ENCODE peak calls at places on chromosomes 12 and 14, in four cellular contexts. C is GM23248, M is PC-3, I is GM23338. L is an unnamed sample. For H3K4me1, the result is how much of the 10 kb centered on the place peaks cover.

GRCh38 chr12:6205144-6205539 is 4.9 kb downstream of the CD9 start:
- DNase-seq in C (no peak), I (peak), M (no peak), L (peak)

GRCh38 chr14:51297066-51297465 is 57.0 kb downstream of the TMX1 start:
- DNase-seq in C (no peak), I (no peak), M (no peak), L (no peak)

GRCh38 chr12:4435537-4435936 is 10.1 kb downstream of the FGF6 start:
- DNase-seq in C (no peak), I (no peak), M (no peak), L (no peak)

GRCh38 chr12:76083246-76083735 is 1.2 kb downstream of the NAP1L1 start:
- DNase-seq in C (peak), M (no peak), I (no peak), L (no peak)

GRCh38 chr12:113414519-113415038 is 7.6 kb upstream of the SDSL start:
- DNase-seq in C (no peak), I (no peak), M (no peak), L (no peak)

GRCh38 chr14:22939684-22940083 is 10.5 kb upstream of the PRMT5 start:
- DNase-seq in I (no peak), C (peak), M (peak), L (no peak)

GRCh38 chr12:39176376-39176775 is 266.5 kb downstream of the KIF21A start:
- DNase-seq in I (no peak), M (no peak), C (no peak), L (no peak)

GRCh38 chr14:97100306-97100705 is 303.1 kb downstream of the VRK1 start:
- DNase-seq in I (peak), M (no peak), C (no peak), L (no peak)

GRCh38 chr12:125324861-125325260 is 259.6 kb downstream of the AACS start:
- DNase-seq in C (no peak), M (no peak), I (no peak), L (no peak)

GRCh38 chr12:56158926-56159461 is 835 bp downstream of the MYL6 start:
- DNase-seq in I (peak), C (peak), M (peak), L (peak)

GRCh38 chr12:131378861-131379665 is 331.8 kb upstream of the SFSWAP start:
- DNase-seq in M (no peak), I (no peak), C (no peak), L (no peak)

GRCh38 chr12:117134059-117134458 is 34.8 kb upstream of the TESC start:
- DNase-seq in I (no peak), C (peak), M (no peak), L (no peak)

GRCh38 chr14:54364555-54365415 is 32.0 kb upstream of the CDKN3 start:
- DNase-seq in I (no peak), C (peak), M (peak), L (no peak)

GRCh38 chr14:50773632-50774541 is 57.1 kb downstream of the NIN start:
- DNase-seq in I (peak), C (peak), M (peak), L (peak)

GRCh38 chr12:65891987-65892481 is 67.8 kb downstream of the HMGA2 start:
- DNase-seq in I (no peak), C (peak), M (peak), L (no peak)

GRCh38 chr14:95182379-95182778 is 25.1 kb upstream of the DICER1 start:
- DNase-seq in M (no peak), I (peak), C (no peak), L (no peak)

GRCh38 chr14:95180966-95181733 is 23.8 kb upstream of the DICER1 start:
- DNase-seq in I (no peak), C (no peak), M (no peak), L (no peak)

GRCh38 chr14:95184413-95184790 is 27.1 kb upstream of the DICER1 start:
- DNase-seq in M (no peak), C (no peak), I (no peak), L (no peak)

GRCh38 chr14:95183532-95184412 is 26.4 kb upstream of the DICER1 start:
- DNase-seq in I (no peak), M (no peak), C (no peak), L (no peak)

DNA sequence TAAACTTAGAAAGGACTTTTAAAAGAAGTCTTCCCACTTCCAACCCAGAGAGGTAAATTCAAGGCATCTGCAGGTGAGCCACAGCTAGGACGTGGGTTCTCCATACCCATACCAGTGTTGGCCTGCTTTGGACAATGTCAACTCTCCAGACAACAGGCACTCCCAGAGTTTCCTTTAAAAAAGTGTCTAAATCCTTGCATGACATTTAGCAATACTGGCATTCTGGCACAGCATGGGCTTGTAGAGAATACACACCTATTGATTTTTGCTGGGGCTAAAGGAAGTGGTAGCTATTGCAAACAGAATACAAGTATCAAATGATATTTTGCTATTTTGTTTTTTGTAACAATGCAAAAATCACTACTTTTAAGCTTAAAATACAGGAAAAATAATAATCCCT is 25.8 kb upstream of the DICER1 start:
- DNase-seq in I (no peak), C (no peak), M (no peak), L (no peak)
- H3K27ac ChIP-seq in I (no peak), C (no peak), M (no peak), L (no peak)

GRCh38 chr12:57236224-57236924 is 6.9 kb downstream of the SHMT2 start:
- DNase-seq in I (peak), M (no peak), C (peak), L (peak)
- H3K4me1 ChIP-seq in I (under half), M (under half), C (under half), L (half or more)

DNA sequence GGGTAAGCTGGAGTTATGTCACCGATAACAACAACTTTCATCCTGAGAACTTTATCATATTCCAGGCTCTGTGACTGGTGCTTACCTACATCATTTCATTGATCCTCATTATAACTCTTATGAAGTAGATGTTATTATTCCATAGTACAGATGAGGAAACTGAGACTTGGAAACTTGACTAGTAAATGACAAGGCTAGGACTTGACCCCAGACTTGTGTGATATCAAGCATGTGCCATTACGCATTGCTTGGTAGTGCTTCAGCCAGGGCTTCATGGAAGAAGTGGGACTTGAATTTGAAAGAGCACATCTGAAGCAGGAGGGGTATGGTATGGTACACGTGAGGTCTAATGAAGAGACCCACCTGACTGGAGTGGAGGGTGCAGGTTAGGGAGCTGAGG is 11.9 kb downstream of the AVIL start:
- DNase-seq in C (no peak), I (no peak), M (no peak), L (no peak)
- TF ChIP-seq EZH2phosphoT487 in C (no peak), I (no peak), M (no peak), L (no peak)

DNA sequence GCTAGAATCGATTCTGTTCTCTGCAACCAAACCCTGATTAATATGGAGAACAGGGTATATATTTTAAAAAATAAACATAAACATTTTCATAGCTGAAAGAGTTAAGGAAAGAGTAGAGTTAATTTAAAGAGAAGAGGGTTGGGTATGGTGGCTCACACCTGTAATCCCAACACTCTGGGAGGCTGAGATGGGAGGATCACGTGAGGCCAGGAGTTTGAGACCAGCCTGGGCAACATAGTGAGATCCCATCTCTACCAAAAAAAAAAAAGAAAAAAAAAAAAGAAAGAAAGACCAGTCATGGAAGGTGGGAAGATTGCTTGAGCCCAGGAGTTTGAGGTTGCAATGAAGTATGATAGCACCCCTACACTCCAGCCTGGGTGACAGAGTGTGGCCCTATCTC is 25.5 kb downstream of the GTSF1 start:
- DNase-seq in M (no peak), I (no peak), C (no peak), L (no peak)
- H3K27ac ChIP-seq in M (no peak), I (no peak), C (no peak), L (no peak)

GRCh38 chr12:69055280-69055679 is 122.3 kb upstream of the CPM start:
- DNase-seq in C (no peak), I (no peak), M (no peak), L (no peak)
- H3K4me1 ChIP-seq in C (half or more), I (under half), M (under half), L (under half)

GRCh38 chr12:31228811-31229792 is 96.8 kb downstream of the SINHCAF start:
- DNase-seq in M (no peak), C (no peak), I (no peak), L (no peak)
- TF ChIP-seq EZH2phosphoT487 in M (no peak), C (no peak), I (no peak), L (no peak)

DNA sequence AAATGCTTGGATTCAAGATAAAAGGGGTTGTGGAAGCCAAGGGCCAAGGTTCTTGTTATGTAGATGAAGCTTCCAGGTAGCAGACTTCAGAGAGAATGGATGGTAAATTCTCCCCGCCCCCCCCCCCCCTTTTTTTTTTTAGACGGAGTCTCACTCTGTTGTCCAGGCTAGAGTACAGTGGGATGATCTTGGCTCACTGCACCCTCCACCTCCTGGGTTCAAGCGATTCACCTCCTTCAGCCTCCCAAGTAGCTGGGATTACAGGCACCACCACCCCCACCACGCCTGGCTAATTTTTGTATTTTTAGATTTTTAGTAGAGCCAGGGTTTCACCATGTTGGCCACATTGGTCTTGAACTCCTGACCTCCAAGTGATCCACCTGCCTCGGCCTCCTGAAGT is 4.1 kb downstream of the DGLUCY start:
- DNase-seq in C (no peak), M (no peak), I (peak), L (no peak)
- H3K27ac ChIP-seq in C (no peak), M (no peak), I (peak), L (no peak)

DNA sequence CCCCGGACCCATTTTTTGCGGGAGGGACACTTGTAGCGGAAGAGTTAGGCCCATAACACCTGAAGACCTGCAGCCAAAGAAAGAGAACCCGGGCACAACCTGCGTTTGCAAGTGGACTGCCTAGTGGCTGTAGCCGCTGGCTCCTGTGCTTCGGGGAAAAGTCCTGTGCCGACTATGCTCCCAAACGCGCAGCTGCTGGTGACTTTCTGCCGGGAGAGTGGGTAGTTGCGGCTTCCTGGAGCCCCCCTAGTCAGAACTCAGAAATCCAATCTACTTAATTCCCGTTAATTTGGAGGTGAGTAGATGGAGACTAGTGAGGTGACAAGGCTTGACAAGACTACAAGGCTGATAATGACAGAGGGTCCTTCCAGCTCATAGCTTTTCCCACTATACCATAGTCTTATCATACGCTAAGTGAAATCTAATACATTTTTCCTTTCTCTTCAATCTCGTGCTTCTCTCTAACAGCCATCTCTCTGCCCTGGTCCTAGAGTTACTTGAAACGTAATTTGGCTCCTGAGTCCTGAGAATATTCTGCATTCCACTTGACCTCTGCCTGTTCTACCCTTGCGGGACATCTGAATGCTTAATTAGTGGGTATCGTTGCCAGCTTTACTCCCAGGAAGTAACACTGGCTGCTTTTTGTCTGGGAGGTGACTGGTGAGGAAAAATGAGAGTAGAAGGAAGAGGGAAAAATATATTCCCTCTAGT is 535 bp downstream of the MTHFD1 start:
- DNase-seq in M (peak), C (peak), I (peak), L (peak)
- H3K4me1 ChIP-seq in M (under half), C (under half), I (under half), L (under half)

GRCh38 chr12:109247831-109248654 is 61.0 kb downstream of the FOXN4 start:
- DNase-seq in M (no peak), I (no peak), C (no peak), L (no peak)
- TF ChIP-seq EZH2phosphoT487 in M (no peak), I (no peak), C (no peak), L (no peak)

GRCh38 chr12:539540-540310 is 80.0 kb downstream of the B4GALNT3 start:
- DNase-seq in M (no peak), C (no peak), I (no peak), L (no peak)
- H3K27ac ChIP-seq in M (peak), C (no peak), I (no peak), L (no peak)

L was measured in neural progenitor cell.